ENCODE peak calls at places on chromosomes 13 and 19, in eight cellular contexts. P is AG04450, U is tibial artery, I is fibroblast of the aortic adventitia, Z is kidney, H is SK-N-SH, L is PC-9, O is fibroblast of mammary gland. Q is an unnamed sample.

GRCh38 chr19:1408300-1409203 is 1.2 kb downstream of the DAZAP1 start:
- DNase-seq in U (peak), O (peak), P (no peak), I (peak), Z (peak), L (peak), H (peak), Q (no peak)

GRCh38 chr13:76668716-76669115 is 217.5 kb downstream of the KCTD12 start:
- DNase-seq in H (no peak), U (no peak), P (no peak), O (no peak), Z (no peak), I (no peak), L (no peak), Q (no peak)

GRCh38 chr13:110714798-110715394 is 1.4 kb downstream of the ING1 start:
- DNase-seq in L (no peak), I (peak), H (no peak), O (peak), Z (peak), U (peak), P (no peak), Q (peak)

GRCh38 chr13:99176309-99177276 is 24.1 kb upstream of the UBAC2 start:
- DNase-seq in H (peak), O (peak), L (peak), Z (peak), I (peak), P (no peak), U (peak), Q (peak)

GRCh38 chr13:99133230-99133629 is 67.4 kb upstream of the UBAC2 start:
- DNase-seq in P (no peak), L (peak), O (no peak), I (no peak), U (no peak), H (no peak), Z (no peak), Q (no peak)

GRCh38 chr13:23969672-23970071 is 72.4 kb upstream of the C1QTNF9B start:
- DNase-seq in L (no peak), P (no peak), I (peak), O (no peak), H (no peak), U (no peak), Z (no peak), Q (no peak)

GRCh38 chr19:907183-907853 is 5.7 kb downstream of the R3HDM4 start:
- DNase-seq in I (no peak), P (no peak), Z (peak), H (no peak), L (no peak), U (no peak), O (no peak), Q (no peak)

GRCh38 chr19:30799854-30800755 is 427.9 kb downstream of the ZNF536 start:
- DNase-seq in L (peak), I (peak), P (no peak), Z (no peak), U (peak), O (no peak), H (no peak), Q (peak)

GRCh38 chr19:13553880-13554400 is 47.7 kb upstream of the CACNA1A start:
- DNase-seq in L (no peak), Z (no peak), O (no peak), I (no peak), P (no peak), H (no peak), U (no peak), Q (no peak)

DNA sequence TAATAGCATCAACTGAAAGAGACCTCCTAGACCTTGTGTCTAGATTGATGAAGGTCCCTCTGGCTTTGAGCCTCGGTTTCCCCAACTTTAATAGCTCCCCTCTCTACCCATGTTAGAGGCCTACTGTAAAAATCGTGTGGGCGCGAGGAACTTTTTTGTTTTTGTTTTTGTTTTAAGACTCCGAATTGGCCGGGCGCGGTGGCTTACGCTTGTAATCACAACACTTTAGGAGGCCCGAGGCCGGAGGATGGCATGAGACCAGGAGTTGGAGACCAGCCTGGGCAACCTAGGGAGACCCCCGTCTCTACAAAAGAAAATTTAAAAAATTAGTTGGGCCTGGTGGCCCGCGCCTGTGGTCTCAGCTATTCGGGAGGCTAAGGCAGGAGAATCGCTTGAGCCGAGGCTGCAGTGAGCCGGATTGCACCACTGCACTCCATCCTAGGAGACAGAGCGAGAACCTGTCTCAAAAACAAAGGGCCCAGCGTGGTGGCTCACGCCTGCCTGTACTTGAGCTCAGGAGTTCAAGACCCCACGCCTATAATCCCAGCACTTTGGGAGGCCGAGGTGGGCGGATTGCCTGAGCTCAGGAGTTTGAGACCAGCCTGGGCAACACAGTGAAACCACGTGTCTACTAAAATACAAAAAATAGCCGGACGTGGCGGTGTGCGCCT is 858 bp upstream of the PPP6R1 start:
- DNase-seq in O (no peak), P (no peak), I (no peak), U (no peak), Z (no peak), L (no peak), H (no peak), Q (no peak)
- H3K4me3 ChIP-seq in O (peak), P (peak), I (peak), U (peak), Z (peak), L (peak), H (peak), Q (peak)

GRCh38 chr13:46341112-46341711 is 45.8 kb downstream of the RUBCNL start:
- DNase-seq in H (no peak), I (peak), Z (no peak), U (no peak), L (no peak), P (peak), O (peak), Q (no peak)

GRCh38 chr13:46343279-46343949 is 43.6 kb downstream of the RUBCNL start:
- DNase-seq in U (no peak), H (no peak), L (no peak), I (no peak), O (no peak), Z (no peak), P (no peak), Q (no peak)

GRCh38 chr13:46345400-46345799 is 41.7 kb downstream of the RUBCNL start:
- DNase-seq in U (no peak), O (no peak), H (no peak), L (no peak), I (peak), Z (no peak), P (no peak), Q (no peak)

GRCh38 chr13:46340631-46341111 is 46.4 kb downstream of the RUBCNL start:
- DNase-seq in U (no peak), L (no peak), O (no peak), Z (no peak), P (no peak), H (no peak), I (no peak), Q (no peak)

DNA sequence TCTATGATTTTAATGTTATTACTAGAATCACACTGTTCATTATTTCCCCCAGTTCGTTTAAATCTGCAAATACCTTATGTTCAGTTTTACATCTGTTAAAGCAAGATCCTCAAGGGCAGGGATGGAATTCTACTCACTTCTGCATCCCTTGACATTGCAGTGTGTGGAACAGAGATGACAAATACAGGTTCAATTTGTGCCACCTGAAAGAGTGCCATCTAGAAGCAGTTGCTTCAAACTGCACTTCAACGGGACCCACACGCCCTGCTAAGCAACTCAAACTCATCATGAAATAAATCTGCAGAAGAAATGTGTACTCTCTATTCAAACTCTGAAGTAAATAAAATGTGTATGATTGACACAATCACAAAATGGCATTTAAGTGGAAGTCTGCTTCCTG is 44.5 kb downstream of the RUBCNL start:
- DNase-seq in I (no peak), H (no peak), U (no peak), O (no peak), Z (no peak), P (no peak), L (no peak), Q (no peak)
- TF ChIP-seq CTCF in I (no peak), H (no peak), U (no peak), O (no peak), Z (no peak), P (no peak), L (no peak), Q (no peak)

GRCh38 chr13:73040968-73041580 is 17.7 kb upstream of the KLF5 start:
- DNase-seq in Z (no peak), O (no peak), I (no peak), U (no peak), H (no peak), P (no peak), L (no peak), Q (no peak)

GRCh38 chr13:73040479-73040878 is 18.3 kb upstream of the KLF5 start:
- DNase-seq in P (no peak), O (no peak), H (no peak), Z (no peak), U (no peak), L (no peak), I (no peak), Q (no peak)

GRCh38 chr13:73039201-73040108 is 19.4 kb upstream of the KLF5 start:
- DNase-seq in I (no peak), Z (no peak), U (no peak), L (no peak), H (no peak), P (no peak), O (no peak), Q (no peak)

DNA sequence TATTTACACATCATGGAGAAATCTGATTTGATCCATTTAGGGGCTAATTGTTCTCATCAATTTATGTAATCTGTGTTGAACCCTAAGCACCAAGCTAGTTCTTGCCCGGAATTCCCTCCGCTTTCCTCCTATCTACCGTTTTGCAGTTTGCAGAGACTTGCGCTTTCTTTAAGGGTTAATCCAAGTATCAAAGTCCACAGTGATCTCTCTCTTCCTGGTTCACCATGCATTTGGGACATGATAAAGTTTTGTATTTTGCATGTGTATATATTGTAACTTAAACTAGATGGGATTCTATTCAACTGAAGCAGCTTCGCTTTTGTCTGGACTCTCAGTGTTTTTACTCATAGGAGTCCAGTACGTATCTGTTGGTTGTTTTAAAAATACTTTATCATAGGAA is 13.8 kb upstream of the KLF5 start:
- DNase-seq in L (no peak), U (no peak), I (no peak), H (no peak), O (no peak), Z (no peak), P (no peak), Q (no peak)
- H3K4me3 ChIP-seq in L (no peak), U (no peak), I (no peak), H (no peak), O (no peak), Z (no peak), P (no peak), Q (no peak)

DNA sequence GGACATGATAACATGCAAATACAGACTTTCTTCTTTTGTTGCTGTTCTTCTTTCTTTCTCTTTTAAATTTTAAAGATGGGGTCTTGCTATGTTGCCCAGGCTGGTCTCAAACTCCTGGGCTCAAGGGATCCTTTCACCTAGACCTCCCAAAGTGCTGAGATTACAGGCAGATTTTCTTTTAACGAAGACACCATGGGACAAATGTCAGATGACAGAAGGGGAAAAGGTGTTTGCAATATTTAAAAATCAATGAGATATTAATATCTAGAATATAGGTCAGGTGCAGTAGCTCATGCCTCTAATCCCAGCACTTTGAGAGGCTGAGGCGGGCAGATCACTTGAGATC is 3.7 kb upstream of the RYR1 start:
- DNase-seq in P (no peak), Z (no peak), L (no peak), O (no peak), H (no peak), U (no peak), I (no peak), Q (no peak)
- TF ChIP-seq CTCF in P (no peak), Z (no peak), L (no peak), O (no peak), H (no peak), U (no peak), I (no peak), Q (no peak)

GRCh38 chr13:113990321-113990837 is 16.5 kb upstream of the C13orf46 start:
- DNase-seq in L (no peak), I (no peak), Z (peak), P (no peak), U (no peak), H (no peak), O (no peak), Q (no peak)

GRCh38 chr13:113991676-113992179 is 17.9 kb upstream of the C13orf46 start:
- DNase-seq in Z (no peak), L (no peak), U (no peak), O (no peak), H (no peak), P (no peak), I (no peak), Q (no peak)

GRCh38 chr13:113989585-113990300 is 15.9 kb upstream of the C13orf46 start:
- DNase-seq in Z (peak), U (no peak), L (no peak), O (no peak), H (no peak), P (no peak), I (no peak), Q (no peak)

GRCh38 chr13:113992276-113993005 is 18.6 kb upstream of the C13orf46 start:
- DNase-seq in H (no peak), P (no peak), U (no peak), Z (peak), L (no peak), I (no peak), O (no peak), Q (no peak)

DNA sequence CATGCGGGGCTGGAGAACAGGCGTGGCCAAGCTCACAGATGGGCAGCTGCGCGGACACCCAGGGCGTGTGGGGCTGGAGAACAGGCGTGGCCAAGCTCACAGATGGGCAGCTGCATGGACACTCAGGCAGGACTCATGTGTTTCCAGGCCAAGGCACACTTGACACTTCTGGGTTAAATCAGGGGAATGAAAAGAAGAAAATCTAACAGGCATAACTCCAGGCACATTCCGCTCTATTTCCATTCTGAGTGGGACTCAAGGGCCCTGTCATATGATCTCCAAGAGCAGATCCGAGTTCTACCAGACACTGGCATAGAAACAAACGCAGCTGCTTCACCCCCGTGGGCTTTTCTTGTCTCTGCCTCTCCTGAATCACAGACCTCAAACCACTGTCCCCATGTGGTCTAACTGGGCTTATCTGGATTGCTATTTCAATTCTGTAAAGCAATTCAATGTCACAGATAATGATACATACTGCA is 17.4 kb upstream of the C13orf46 start:
- DNase-seq in P (no peak), I (no peak), L (no peak), O (no peak), Z (peak), U (no peak), H (peak), Q (no peak)
- H3K4me3 ChIP-seq in P (no peak), I (no peak), L (no peak), O (no peak), Z (no peak), U (no peak), H (no peak), Q (no peak)

GRCh38 chr19:40530091-40530901 is 46.4 kb upstream of the SHKBP1 start:
- DNase-seq in L (no peak), H (peak), I (no peak), U (no peak), P (no peak), Z (peak), O (no peak), Q (no peak)
- TF ChIP-seq CTCF in L (no peak), H (peak), I (peak), U (no peak), P (peak), Z (peak), O (no peak), Q (peak)

DNA sequence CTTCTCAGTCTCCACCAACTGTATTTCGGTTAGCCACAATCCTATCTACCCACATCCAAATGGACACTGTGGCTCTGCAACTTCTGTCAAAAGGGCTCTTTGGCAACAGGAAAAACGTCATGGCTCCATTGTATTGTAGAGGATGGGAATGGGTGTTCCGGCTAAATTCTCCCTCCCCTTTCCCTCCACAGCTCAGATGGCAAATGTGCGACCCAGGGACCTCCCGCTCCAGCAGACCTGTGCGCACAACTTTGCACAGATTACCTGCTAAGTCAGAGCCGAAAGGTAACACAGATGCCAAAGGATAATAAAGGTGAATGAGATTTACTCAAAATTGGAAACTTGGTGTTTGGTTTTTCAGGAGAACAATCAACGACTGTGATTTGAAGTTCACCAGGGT is 948 bp upstream of the KL start:
- DNase-seq in Z (no peak), P (no peak), I (no peak), H (no peak), O (no peak), U (peak), L (no peak), Q (no peak)
- H3K4me3 ChIP-seq in Z (peak), P (no peak), I (no peak), H (no peak), O (no peak), U (peak), L (no peak), Q (peak)

GRCh38 chr13:50524540-50524939 is 319.0 kb downstream of the DLEU7 start:
- DNase-seq in Z (no peak), U (no peak), P (no peak), L (no peak), O (no peak), H (no peak), I (no peak), Q (no peak)

GRCh38 chr13:50527612-50528509 is 315.6 kb downstream of the DLEU7 start:
- DNase-seq in U (no peak), P (no peak), O (no peak), L (no peak), Z (no peak), H (no peak), I (no peak), Q (no peak)

GRCh38 chr13:50531917-50532899 is 311.3 kb downstream of the DLEU7 start:
- DNase-seq in I (peak), O (peak), H (peak), L (no peak), P (no peak), Z (no peak), U (no peak), Q (no peak)

GRCh38 chr13:50526771-50527567 is 316.5 kb downstream of the DLEU7 start:
- DNase-seq in O (no peak), P (no peak), U (no peak), Z (peak), I (no peak), L (no peak), H (peak), Q (no peak)

DNA sequence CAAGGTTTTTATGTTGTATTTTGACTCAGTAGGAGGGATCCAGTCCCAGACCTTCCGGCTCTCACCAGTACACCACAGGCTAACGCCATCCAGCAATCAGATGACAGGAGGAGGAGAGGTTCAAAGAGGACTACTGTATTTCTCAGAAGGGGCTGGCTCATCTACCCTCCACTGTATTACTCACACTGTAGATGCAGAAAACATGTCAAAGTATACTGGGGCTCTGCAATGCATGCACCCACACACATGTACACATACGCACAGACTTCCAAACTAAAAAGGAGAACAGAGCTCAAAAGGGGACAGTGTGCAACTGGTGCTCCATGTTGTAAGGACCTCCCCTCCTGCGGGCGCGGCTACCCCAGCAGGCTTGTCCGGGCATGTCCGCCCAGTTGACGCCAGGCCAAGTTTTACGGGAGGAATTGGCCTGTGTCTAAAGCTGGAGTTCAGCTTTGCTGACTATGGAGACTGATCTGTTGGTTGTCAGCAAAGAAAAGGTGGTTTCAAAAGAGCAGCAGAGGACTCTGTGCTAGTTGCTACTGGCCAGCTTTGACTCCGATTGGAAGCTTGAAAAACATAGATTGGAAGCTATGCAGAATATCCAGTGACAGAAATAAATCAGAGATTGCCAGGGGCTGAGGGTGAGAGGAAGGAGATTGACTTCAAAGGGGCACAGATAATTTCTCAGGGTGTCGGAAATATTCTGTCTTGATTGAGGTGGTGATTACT is 314.2 kb downstream of the DLEU7 start:
- DNase-seq in U (peak), P (peak), L (peak), I (peak), Z (peak), O (peak), H (peak), Q (peak)
- TF ChIP-seq CTCF in U (no peak), P (no peak), L (no peak), I (no peak), Z (no peak), O (no peak), H (no peak), Q (peak)